ENCODE peak calls at places on chromosomes 5 and 9, in nine cellular contexts. One of them, this sample, is unnamed.

GRCh38 chr9:33137781-33138264 is 29.3 kb downstream of the B4GALT1 start:
- DNase-seq in Panc1: no peak
- DNase-seq in SK-N-SH: no peak
- DNase-seq in HepG2: no peak
- DNase-seq in GM12878: no peak
- DNase-seq in HL-60: no peak
- DNase-seq in K562: no peak
- DNase-seq in HCT116: no peak
- DNase-seq in A549: no peak
- DNase-seq in this sample: no peak

GRCh38 chr5:148632280-148632679 is 22.0 kb downstream of the HTR4 start:
- DNase-seq in A549: no peak
- DNase-seq in K562: no peak
- DNase-seq in SK-N-SH: no peak
- DNase-seq in GM12878: no peak
- DNase-seq in Panc1: no peak
- DNase-seq in HL-60: no peak
- DNase-seq in HepG2: no peak
- DNase-seq in HCT116: no peak
- DNase-seq in this sample: no peak

GRCh38 chr9:4375424-4376195 is 75.7 kb upstream of the GLIS3 start:
- DNase-seq in K562: no peak
- DNase-seq in A549: peak; percentile 52
- DNase-seq in HepG2: no peak
- DNase-seq in Panc1: no peak
- DNase-seq in GM12878: no peak
- DNase-seq in HCT116: peak; percentile 26
- DNase-seq in SK-N-SH: peak; percentile 27
- DNase-seq in HL-60: no peak
- DNase-seq in this sample: peak; percentile 30

GRCh38 chr5:179823937-179824744 is 3.4 kb downstream of the SQSTM1 start:
- DNase-seq in HL-60: no peak
- DNase-seq in SK-N-SH: no peak
- DNase-seq in HepG2: no peak
- DNase-seq in Panc1: no peak
- DNase-seq in HCT116: no peak
- DNase-seq in K562: no peak
- DNase-seq in GM12878: no peak
- DNase-seq in A549: no peak
- DNase-seq in this sample: no peak

GRCh38 chr9:82466616-82467251 is 478.2 kb downstream of the SPATA31D1 start:
- DNase-seq in SK-N-SH: no peak
- DNase-seq in K562: no peak
- DNase-seq in Panc1: no peak
- DNase-seq in GM12878: no peak
- DNase-seq in HepG2: peak; percentile 13
- DNase-seq in HL-60: no peak
- DNase-seq in HCT116: no peak
- DNase-seq in A549: no peak
- DNase-seq in this sample: peak; percentile 88

GRCh38 chr9:71966601-71967000 is 55.2 kb downstream of the C9orf85 start:
- DNase-seq in HCT116: no peak
- DNase-seq in A549: no peak
- DNase-seq in HepG2: no peak
- DNase-seq in K562: no peak
- DNase-seq in GM12878: no peak
- DNase-seq in Panc1: no peak
- DNase-seq in SK-N-SH: no peak
- DNase-seq in HL-60: no peak
- DNase-seq in this sample: peak; percentile 66

GRCh38 chr9:69295872-69296562 is 29.0 kb upstream of the ENTREP1 start:
- DNase-seq in HCT116: no peak
- DNase-seq in Panc1: no peak
- DNase-seq in HepG2: no peak
- DNase-seq in HL-60: no peak
- DNase-seq in K562: no peak
- DNase-seq in SK-N-SH: no peak
- DNase-seq in GM12878: no peak
- DNase-seq in A549: no peak
- DNase-seq in this sample: no peak

GRCh38 chr5:91006708-91007107 is 376.4 kb downstream of the ARRDC3 start:
- DNase-seq in SK-N-SH: no peak
- DNase-seq in HCT116: no peak
- DNase-seq in GM12878: no peak
- DNase-seq in K562: no peak
- DNase-seq in HL-60: no peak
- DNase-seq in Panc1: no peak
- DNase-seq in A549: no peak
- DNase-seq in HepG2: no peak
- DNase-seq in this sample: no peak

GRCh38 chr9:127244609-127245601 is 19.7 kb upstream of the GARNL3 start:
- DNase-seq in HL-60: peak; percentile 70
- DNase-seq in HCT116: no peak
- DNase-seq in Panc1: no peak
- DNase-seq in SK-N-SH: peak; percentile 95
- DNase-seq in A549: peak; percentile 98
- DNase-seq in HepG2: peak; percentile 41
- DNase-seq in K562: peak; percentile 95
- DNase-seq in GM12878: no peak
- DNase-seq in this sample: peak; percentile 99
- TF ChIP-seq REST in HL-60: no peak
- TF ChIP-seq REST in HCT116: no peak
- TF ChIP-seq REST in Panc1: no peak
- TF ChIP-seq REST in SK-N-SH: no peak
- TF ChIP-seq REST in A549: peak; percentile 45
- TF ChIP-seq REST in HepG2: no peak
- TF ChIP-seq REST in K562: no peak
- TF ChIP-seq REST in GM12878: no peak
- TF ChIP-seq REST in this sample: no peak

GRCh38 chr9:74066128-74066527 is 431.0 kb upstream of the RORB start:
- DNase-seq in K562: no peak
- DNase-seq in Panc1: no peak
- DNase-seq in GM12878: no peak
- DNase-seq in SK-N-SH: no peak
- DNase-seq in HepG2: no peak
- DNase-seq in HL-60: no peak
- DNase-seq in A549: no peak
- DNase-seq in HCT116: no peak
- DNase-seq in this sample: no peak
- TF ChIP-seq REST in K562: no peak
- TF ChIP-seq REST in Panc1: no peak
- TF ChIP-seq REST in GM12878: no peak
- TF ChIP-seq REST in SK-N-SH: no peak
- TF ChIP-seq REST in HepG2: no peak
- TF ChIP-seq REST in HL-60: no peak
- TF ChIP-seq REST in A549: no peak
- TF ChIP-seq REST in HCT116: no peak
- TF ChIP-seq REST in this sample: no peak

GRCh38 chr9:27377147-27377807 is 80.3 kb upstream of the EQTN start:
- DNase-seq in GM12878: no peak
- DNase-seq in K562: no peak
- DNase-seq in HCT116: no peak
- DNase-seq in A549: peak; percentile 54
- DNase-seq in Panc1: no peak
- DNase-seq in SK-N-SH: no peak
- DNase-seq in HepG2: no peak
- DNase-seq in HL-60: no peak
- DNase-seq in this sample: no peak
- TF ChIP-seq REST in GM12878: no peak
- TF ChIP-seq REST in K562: no peak
- TF ChIP-seq REST in HCT116: no peak
- TF ChIP-seq REST in A549: no peak
- TF ChIP-seq REST in Panc1: no peak
- TF ChIP-seq REST in SK-N-SH: peak; percentile 77
- TF ChIP-seq REST in HepG2: no peak
- TF ChIP-seq REST in HL-60: no peak
- TF ChIP-seq REST in this sample: no peak

DNA sequence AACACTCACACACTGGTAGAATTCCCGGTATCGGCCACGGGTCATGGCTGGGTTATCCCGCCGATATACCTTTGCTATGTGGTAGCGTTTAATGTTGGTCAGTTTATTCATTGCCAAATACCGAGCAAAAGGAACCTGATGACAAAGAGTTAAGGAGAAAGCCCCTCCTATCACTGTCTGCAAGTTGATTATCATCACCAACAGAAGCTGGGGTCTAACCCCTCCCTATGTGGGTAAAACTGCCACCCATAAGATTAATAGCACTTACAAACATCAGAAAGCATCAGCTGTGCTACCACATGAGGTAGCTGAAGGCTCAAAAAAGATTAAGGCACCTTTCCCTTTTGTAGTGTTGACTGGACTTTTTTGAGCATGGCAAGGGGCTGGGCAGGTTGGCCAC is 5.6 kb upstream of the DND1 start:
- DNase-seq in HepG2: no peak
- DNase-seq in A549: no peak
- DNase-seq in K562: no peak
- DNase-seq in SK-N-SH: no peak
- DNase-seq in HCT116: no peak
- DNase-seq in Panc1: no peak
- DNase-seq in GM12878: no peak
- DNase-seq in HL-60: no peak
- DNase-seq in this sample: no peak
- TF ChIP-seq REST in HepG2: no peak
- TF ChIP-seq REST in A549: no peak
- TF ChIP-seq REST in K562: no peak
- TF ChIP-seq REST in SK-N-SH: no peak
- TF ChIP-seq REST in HCT116: no peak
- TF ChIP-seq REST in Panc1: no peak
- TF ChIP-seq REST in GM12878: no peak
- TF ChIP-seq REST in HL-60: no peak
- TF ChIP-seq REST in this sample: no peak

DNA sequence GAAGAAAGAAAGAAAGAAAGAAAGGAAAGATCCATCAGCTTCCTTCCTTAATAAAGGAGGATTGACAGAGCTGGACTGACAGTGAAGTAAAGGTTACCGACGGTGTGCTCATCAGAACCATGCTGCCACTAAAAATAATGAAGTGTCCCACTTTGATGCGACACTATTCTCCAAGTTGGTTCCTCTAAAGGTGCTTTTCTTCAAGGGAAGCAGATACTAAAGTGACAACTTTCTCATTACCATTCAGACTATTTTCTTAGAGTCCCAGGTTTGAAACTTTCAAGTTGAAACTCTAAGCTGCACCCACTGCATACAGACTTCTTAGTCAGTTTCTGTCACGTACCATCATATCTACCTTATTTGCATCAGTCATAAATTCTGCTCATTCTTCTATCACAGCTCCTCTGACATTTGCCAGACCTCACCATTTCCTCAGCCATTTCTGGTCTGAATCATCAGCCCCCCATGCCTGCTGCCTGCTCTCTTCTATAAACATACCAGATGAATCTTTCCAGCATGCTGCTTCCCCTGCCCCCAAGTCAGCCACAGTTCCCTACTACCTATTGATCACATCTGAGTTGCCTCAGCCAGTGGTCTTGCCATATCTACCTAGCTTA is 177.6 kb downstream of the DEPDC1B start:
- DNase-seq in GM12878: peak; percentile 87
- DNase-seq in A549: no peak
- DNase-seq in Panc1: no peak
- DNase-seq in HepG2: no peak
- DNase-seq in HL-60: no peak
- DNase-seq in HCT116: no peak
- DNase-seq in SK-N-SH: peak; percentile 20
- DNase-seq in K562: no peak
- DNase-seq in this sample: no peak
- TF ChIP-seq REST in GM12878: no peak
- TF ChIP-seq REST in A549: no peak
- TF ChIP-seq REST in Panc1: no peak
- TF ChIP-seq REST in HepG2: no peak
- TF ChIP-seq REST in HL-60: no peak
- TF ChIP-seq REST in HCT116: no peak
- TF ChIP-seq REST in SK-N-SH: no peak
- TF ChIP-seq REST in K562: no peak
- TF ChIP-seq REST in this sample: no peak

DNA sequence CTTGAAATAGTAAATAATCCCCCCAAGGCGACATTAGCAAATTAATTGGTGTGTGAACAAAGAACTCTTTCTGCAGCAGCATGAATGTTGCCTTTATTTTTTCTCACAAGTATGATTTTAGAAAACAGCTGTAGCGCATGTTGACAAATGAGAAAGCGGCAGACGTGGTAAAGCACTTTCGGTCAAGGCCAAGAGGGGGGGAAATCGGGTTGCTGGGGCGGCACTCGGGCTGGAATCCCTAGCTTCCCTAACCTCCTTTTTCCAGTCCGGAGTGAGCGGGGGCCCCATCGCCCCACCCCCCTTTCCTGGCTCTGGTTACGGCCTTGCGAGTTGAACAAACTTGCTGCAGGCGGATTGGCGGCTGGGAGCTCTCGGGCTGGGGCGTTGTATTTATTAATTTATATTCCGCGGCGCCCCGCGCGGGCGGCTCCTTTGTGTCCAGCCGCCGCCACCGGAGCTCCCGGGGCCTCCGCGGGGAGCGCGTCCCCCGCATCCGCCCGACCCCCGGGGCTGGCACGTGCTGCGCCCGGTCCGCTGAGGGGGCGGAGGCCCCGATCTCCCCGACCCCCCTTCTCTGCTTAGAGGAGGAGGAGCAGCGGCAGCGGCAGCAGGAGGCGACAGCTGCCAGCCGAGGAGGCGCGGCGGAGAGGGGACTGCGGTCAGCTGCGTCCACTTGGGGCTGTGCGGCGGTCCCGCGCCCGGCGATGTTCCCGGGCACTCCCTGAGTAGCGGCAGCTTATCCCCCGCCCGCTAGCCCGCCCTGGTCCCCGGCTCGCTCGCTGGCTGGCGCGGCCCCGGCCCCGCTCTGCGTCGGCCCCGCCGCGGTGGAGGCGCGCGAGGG is at the start of gene RHOBTB3:
- DNase-seq in K562: peak; percentile 86
- DNase-seq in HCT116: peak; percentile 63
- DNase-seq in HepG2: peak; percentile 79
- DNase-seq in SK-N-SH: peak; percentile 91
- DNase-seq in Panc1: no peak
- DNase-seq in A549: peak; percentile 49
- DNase-seq in HL-60: no peak
- DNase-seq in GM12878: no peak
- DNase-seq in this sample: peak; percentile 89
- TF ChIP-seq REST in K562: peak; percentile 79
- TF ChIP-seq REST in HCT116: no peak
- TF ChIP-seq REST in HepG2: no peak
- TF ChIP-seq REST in SK-N-SH: no peak
- TF ChIP-seq REST in Panc1: no peak
- TF ChIP-seq REST in A549: no peak
- TF ChIP-seq REST in HL-60: no peak
- TF ChIP-seq REST in GM12878: no peak
- TF ChIP-seq REST in this sample: no peak

This sample was measured in GM23338.